ENCODE peak calls at places on chromosomes 4 and X, in five cellular contexts. X, C, E, N and F are unnamed samples. For H3K4me1, the result is how much of the 10 kb centered on the place peaks cover.

GRCh38 chr4:121138014-121138413 is 26.1 kb downstream of the TNIP3 start:
- DNase-seq in X (no peak), C (no peak), E (no peak), N (no peak), F (no peak)

GRCh38 chr4:7166286-7166685 is 26.1 kb upstream of the SORCS2 start:
- DNase-seq in C (no peak), N (no peak), X (no peak), E (no peak), F (no peak)

GRCh38 chr4:164888096-164888495 is 11.1 kb downstream of the APELA start:
- DNase-seq in X (no peak), N (no peak), C (no peak), E (peak), F (no peak)

GRCh38 chrX:95675011-95675410 is 1009.6 kb upstream of the DIAPH2 start:
- DNase-seq in X (no peak), E (no peak), C (no peak), N (no peak), F (peak)

GRCh38 chr4:86898562-86898961 is 6.3 kb upstream of the C4orf36 start:
- DNase-seq in C (no peak), X (no peak), N (no peak), E (peak), F (peak)

GRCh38 chr4:184165291-184165690 is 52.4 kb downstream of the ENPP6 start:
- DNase-seq in N (no peak), C (no peak), X (peak), E (peak), F (no peak)

GRCh38 chrX:103537871-103538387 is 18.6 kb upstream of the RAB40A start:
- DNase-seq in X (peak), C (no peak), E (no peak), N (no peak), F (no peak)

GRCh38 chrX:103356897-103357296 is 591 bp downstream of the TCEAL9 start:
- DNase-seq in X (no peak), N (no peak), C (no peak), E (peak), F (peak)

GRCh38 chr4:28702571-28702970 is 1841.9 kb downstream of the STIM2 start:
- DNase-seq in E (no peak), N (no peak), X (no peak), C (no peak), F (no peak)

GRCh38 chrX:118211891-118212816 is 95.5 kb upstream of the KLHL13 start:
- DNase-seq in X (no peak), N (no peak), C (no peak), E (no peak), F (no peak)

GRCh38 chr4:148514581-148514980 is 72.4 kb upstream of the NR3C2 start:
- DNase-seq in E (no peak), C (no peak), X (no peak), N (no peak), F (no peak)

GRCh38 chr4:35760706-35761278 is 483.5 kb downstream of the ARAP2 start:
- DNase-seq in E (no peak), X (no peak), C (no peak), N (no peak), F (no peak)

GRCh38 chrX:63718010-63718694 is 66.9 kb downstream of the ARHGEF9 start:
- DNase-seq in N (no peak), X (no peak), C (no peak), E (no peak), F (no peak)
- H3K4me1 ChIP-seq in N (under half), X (under half), C (under half), E (under half), F (under half)

GRCh38 chr4:67719953-67720617 is 19.1 kb upstream of the UBA6 start:
- DNase-seq in N (no peak), E (no peak), C (no peak), X (no peak), F (no peak)

GRCh38 chr4:67721770-67722597 is 21.0 kb upstream of the UBA6 start:
- DNase-seq in C (no peak), N (peak), X (peak), E (peak), F (peak)

GRCh38 chr4:67717586-67717985 is 16.6 kb upstream of the UBA6 start:
- DNase-seq in E (no peak), C (no peak), N (no peak), X (no peak), F (no peak)

GRCh38 chr4:67723949-67724348 is 23.0 kb upstream of the UBA6 start:
- DNase-seq in N (no peak), E (no peak), X (no peak), C (no peak), F (peak)

DNA sequence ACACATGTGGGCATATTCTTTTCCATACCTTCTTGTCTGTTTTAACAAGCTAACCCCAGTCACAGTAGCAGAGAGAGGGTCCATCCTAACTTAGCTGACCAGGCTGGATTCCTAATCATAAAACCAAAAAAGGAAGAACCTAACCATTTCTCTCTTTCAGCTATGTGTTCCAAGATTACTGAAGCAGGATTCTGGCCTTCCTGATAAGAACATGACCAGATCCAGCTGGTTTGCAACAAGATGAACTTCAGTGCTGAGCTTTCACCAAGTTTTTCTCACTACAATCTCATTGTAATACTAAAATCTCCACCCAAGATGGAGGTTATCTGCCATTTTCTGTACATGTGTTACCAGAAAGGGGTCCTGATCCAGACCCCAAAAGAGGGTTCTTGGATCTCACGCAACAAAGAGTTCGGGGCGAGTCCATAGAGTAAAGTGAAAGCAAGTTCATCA is 20.4 kb upstream of the UBA6 start:
- DNase-seq in X (no peak), N (no peak), E (no peak), C (no peak), F (no peak)
- H2AFZ ChIP-seq in X (no peak), N (no peak), E (peak), C (no peak), F (no peak)

GRCh38 chr4:54233697-54234496 is 4.8 kb downstream of the PDGFRA start:
- DNase-seq in N (peak), C (peak), X (peak), E (peak), F (peak)

GRCh38 chr4:54231419-54232150 is 2.5 kb downstream of the PDGFRA start:
- DNase-seq in E (no peak), X (no peak), N (no peak), C (peak), F (peak)

GRCh38 chr4:54230479-54231418 is 1.7 kb downstream of the PDGFRA start:
- DNase-seq in X (no peak), E (no peak), C (peak), N (no peak), F (peak)

GRCh38 chr4:54233128-54233696 is 4.1 kb downstream of the PDGFRA start:
- DNase-seq in E (peak), N (peak), C (peak), X (peak), F (peak)

GRCh38 chr4:54232151-54232688 is 3.1 kb downstream of the PDGFRA start:
- DNase-seq in N (no peak), C (peak), E (no peak), X (no peak), F (peak)
- H3K4me1 ChIP-seq in N (under half), C (under half), E (under half), X (under half), F (under half)

GRCh38 chr4:2933566-2934076 is 29.6 kb downstream of the NOP14 start:
- DNase-seq in E (no peak), X (no peak), N (no peak), C (no peak), F (no peak)
- H2AFZ ChIP-seq in E (peak), X (peak), N (no peak), C (peak), F (no peak)

DNA sequence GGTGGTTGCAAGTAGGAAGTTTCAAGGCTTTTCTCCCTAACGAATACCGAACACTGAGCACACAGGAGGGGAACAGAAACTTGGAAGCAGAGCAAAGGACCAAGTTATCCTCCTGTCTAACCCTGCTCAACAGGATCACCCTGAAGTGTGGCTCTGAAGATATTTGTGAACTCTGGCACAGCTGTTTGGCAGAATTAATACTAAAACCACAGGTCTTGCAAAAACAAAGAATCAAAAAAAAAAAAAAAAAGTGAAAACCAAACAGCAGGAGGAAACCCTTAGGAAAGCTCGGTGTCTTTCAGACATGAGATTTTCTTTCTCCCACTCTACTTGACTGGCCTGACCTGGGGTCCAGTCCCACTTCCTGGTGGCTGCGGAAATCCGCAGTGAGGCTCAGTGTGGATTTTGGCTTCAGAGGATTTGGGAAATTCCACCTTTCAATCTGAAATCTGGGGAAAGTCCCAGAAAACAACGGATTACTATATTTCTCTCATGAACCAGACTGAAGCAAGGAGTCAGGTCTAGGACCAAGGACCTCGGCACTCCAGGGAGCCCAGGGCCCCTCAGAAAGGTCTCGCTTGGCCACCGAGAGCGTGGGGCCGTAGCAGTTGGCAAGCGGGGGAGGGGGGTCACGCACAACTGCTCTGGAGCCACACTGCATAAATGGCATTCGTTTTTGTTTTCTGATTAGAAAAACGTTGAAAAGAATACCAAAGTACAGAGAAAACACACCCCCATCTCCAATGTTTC is 867 bp downstream of the TIFA start:
- DNase-seq in E (peak), C (no peak), X (peak), N (no peak), F (no peak)
- H3K4me1 ChIP-seq in E (under half), C (under half), X (under half), N (under half), F (under half)

DNA sequence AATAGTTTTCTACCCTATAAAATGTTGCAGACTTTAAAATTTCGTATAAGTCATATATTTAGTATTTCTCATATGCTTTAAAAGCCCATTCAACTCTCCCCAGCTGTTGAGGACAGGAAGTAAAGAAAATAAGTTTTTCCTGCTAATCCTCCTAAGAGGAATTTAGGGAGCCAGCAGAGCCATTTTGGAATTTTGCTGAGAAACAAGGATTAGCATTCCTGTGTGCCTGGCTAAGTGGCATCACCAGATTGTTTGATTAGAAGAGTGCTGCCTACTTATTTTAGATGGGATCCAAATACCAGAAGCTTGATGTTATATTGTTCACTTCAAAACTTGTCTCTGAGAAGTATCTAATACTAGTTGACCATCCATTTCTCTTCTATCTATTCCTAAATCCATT is 131.2 kb upstream of the HHIP start:
- DNase-seq in E (no peak), X (no peak), N (no peak), C (no peak), F (peak)
- H2AFZ ChIP-seq in E (no peak), X (no peak), N (no peak), C (no peak), F (no peak)

GRCh38 chr4:76296421-76296820 is 10.1 kb upstream of the STBD1 start:
- DNase-seq in C (no peak), E (no peak), X (no peak), N (no peak), F (no peak)
- H3K4me1 ChIP-seq in C (under half), E (under half), X (under half), N (under half), F (under half)

GRCh38 chrX:44765556-44765955 is 78.3 kb upstream of the DUSP21 start:
- DNase-seq in C (no peak), N (no peak), E (no peak), X (no peak), F (no peak)
- H2AFZ ChIP-seq in C (no peak), N (no peak), E (no peak), X (peak), F (no peak)